ENCODE peak calls at places on chromosomes 6 and 20, in eight cellular contexts. A is heart left ventricle, R is H7, E is adrenal gland, L is H1, B is astrocyte of the cerebellum, X is GM12878, U is mucosa of descending colon. G is an unnamed sample.

GRCh38 chr6:114364295-114364694 is 21.5 kb upstream of the HS3ST5 start:
- DNase-seq in A (no peak), R (no peak), E (no peak), L (no peak), B (peak), X (no peak), U (no peak), G (no peak)

GRCh38 chr20:59042151-59042795 is at the start of gene PRELID3B:
- DNase-seq in A (no peak), R (peak), E (peak), L (no peak), B (no peak), X (no peak), U (peak), G (no peak)

GRCh38 chr6:110190726-110191125 is 10.5 kb downstream of the CDC40 start:
- DNase-seq in A (no peak), R (no peak), E (no peak), L (no peak), B (no peak), X (no peak), U (no peak), G (no peak)

GRCh38 chr6:137401058-137401457 is 93.1 kb downstream of the OLIG3 start:
- DNase-seq in A (no peak), R (no peak), E (no peak), L (no peak), B (no peak), X (no peak), U (no peak), G (no peak)

GRCh38 chr20:33993800-33994623 is at the start of gene RALY:
- DNase-seq in A (peak), R (peak), E (peak), L (peak), B (peak), X (no peak), U (peak), G (no peak)

GRCh38 chr6:136873733-136874132 is 48.4 kb upstream of the SLC35D3 start:
- DNase-seq in A (no peak), R (no peak), E (no peak), L (no peak), B (no peak), X (no peak), U (no peak), G (no peak)

GRCh38 chr6:43060034-43060754 is 763 bp downstream of the KLC4 start:
- DNase-seq in A (no peak), R (peak), E (peak), L (no peak), B (no peak), X (no peak), U (peak), G (no peak)

GRCh38 chr6:31721351-31722020 is at the start of gene LY6G6C:
- DNase-seq in A (no peak), R (no peak), E (no peak), L (no peak), B (no peak), X (no peak), U (no peak), G (no peak)

GRCh38 chr6:35018746-35019145 is 122.4 kb downstream of the TCP11 start:
- DNase-seq in A (no peak), R (no peak), E (no peak), L (no peak), B (no peak), X (no peak), U (no peak), G (no peak)

GRCh38 chr6:88513920-88514319 is 347.8 kb upstream of the CNR1 start:
- DNase-seq in A (no peak), R (no peak), E (no peak), L (peak), B (no peak), X (no peak), U (no peak), G (no peak)

GRCh38 chr6:87473419-87473903 is 687 bp downstream of the SLC35A1 start:
- DNase-seq in A (no peak), R (no peak), E (peak), L (no peak), B (peak), X (peak), U (peak), G (no peak)

GRCh38 chr6:163707385-163708355 is 293.2 kb downstream of the QKI start:
- DNase-seq in A (no peak), R (peak), E (no peak), L (no peak), B (no peak), X (no peak), U (no peak), G (no peak)

GRCh38 chr20:36754656-36755222 is 8.8 kb upstream of the NDRG3 start:
- DNase-seq in A (no peak), R (peak), E (peak), L (peak), B (peak), X (no peak), U (peak), G (no peak)

GRCh38 chr20:33945391-33946079 is 48.2 kb upstream of the RALY start:
- DNase-seq in A (no peak), R (no peak), E (no peak), L (no peak), B (no peak), X (no peak), U (no peak), G (no peak)

GRCh38 chr6:156886409-156886808 is 109.2 kb downstream of the ARID1B start:
- DNase-seq in A (no peak), R (no peak), E (peak), L (no peak), B (no peak), X (no peak), U (no peak), G (no peak)

GRCh38 chr6:5744497-5744896 is 262.2 kb downstream of the NRN1 start:
- DNase-seq in A (no peak), R (no peak), E (no peak), L (no peak), B (no peak), X (no peak), U (peak), G (no peak)

GRCh38 chr20:34222208-34222607 is 19.0 kb upstream of the ASIP start:
- DNase-seq in A (no peak), R (no peak), E (no peak), L (no peak), B (peak), X (no peak), U (peak), G (no peak)

GRCh38 chr20:12967932-12968331 is 40.8 kb upstream of the SPTLC3 start:
- DNase-seq in A (no peak), R (no peak), E (no peak), L (no peak), B (no peak), X (no peak), U (no peak), G (no peak)

GRCh38 chr6:45472383-45472782 is 94.6 kb upstream of the SUPT3H start:
- DNase-seq in A (no peak), R (no peak), E (peak), L (no peak), B (peak), X (no peak), U (no peak), G (no peak)

GRCh38 chr6:38572186-38572813 is 67.4 kb downstream of the BTBD9 start:
- DNase-seq in A (no peak), R (no peak), E (no peak), L (no peak), B (no peak), X (peak), U (no peak), G (no peak)

GRCh38 chr6:117205876-117206275 is 59.5 kb upstream of the VGLL2 start:
- DNase-seq in A (no peak), R (no peak), E (no peak), L (no peak), B (no peak), X (no peak), U (no peak), G (no peak)
- H3K4me3 ChIP-seq in A (no peak), R (no peak), E (no peak), L (no peak), B (no peak), X (no peak), U (no peak), G (no peak)

GRCh38 chr20:56360133-56360898 is 1.5 kb downstream of the FAM210B start:
- DNase-seq in A (no peak), R (no peak), E (peak), L (no peak), B (no peak), X (no peak), U (no peak), G (no peak)

GRCh38 chr20:56360899-56361199 is 2.1 kb downstream of the FAM210B start:
- DNase-seq in A (no peak), R (no peak), E (no peak), L (no peak), B (no peak), X (no peak), U (no peak), G (no peak)

GRCh38 chr20:56358070-56358469 is 704 bp upstream of the FAM210B start:
- DNase-seq in A (no peak), R (no peak), E (no peak), L (no peak), B (no peak), X (no peak), U (no peak), G (no peak)

GRCh38 chr20:56359212-56360132 is 698 bp downstream of the FAM210B start:
- DNase-seq in A (peak), R (peak), E (peak), L (peak), B (peak), X (no peak), U (peak), G (no peak)

GRCh38 chr20:56358600-56359211 is at the start of gene FAM210B:
- DNase-seq in A (peak), R (peak), E (peak), L (peak), B (peak), X (no peak), U (peak), G (peak)
- H3K4me3 ChIP-seq in A (peak), R (peak), E (peak), L (peak), B (peak), X (peak), U (peak), G (peak)

DNA sequence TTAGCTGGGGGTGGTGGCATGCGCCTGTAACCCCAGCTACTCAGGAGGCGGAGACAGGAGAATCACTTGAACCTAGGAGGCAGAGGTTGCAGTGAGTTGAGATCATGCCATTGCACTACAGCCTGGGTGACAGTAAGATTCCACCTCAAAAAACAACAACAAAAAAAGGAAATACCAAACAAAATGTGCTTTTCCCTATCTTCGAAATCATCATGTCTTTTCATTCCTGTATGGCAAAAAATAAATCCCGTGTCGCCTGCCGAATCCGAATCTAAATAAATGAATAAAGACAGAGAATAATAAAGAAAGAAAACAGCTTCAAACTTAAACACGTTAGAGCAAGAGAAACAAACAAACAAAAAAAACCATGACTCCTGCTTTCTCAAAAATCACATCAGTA is 11.8 kb downstream of the B4GALT5 start:
- DNase-seq in A (no peak), R (no peak), E (no peak), L (no peak), B (no peak), X (no peak), U (no peak), G (no peak)
- H3K4me3 ChIP-seq in A (no peak), R (no peak), E (no peak), L (no peak), B (no peak), X (no peak), U (no peak), G (no peak)

GRCh38 chr6:28782113-28782673 is 141.6 kb downstream of the TRIM27 start:
- DNase-seq in A (no peak), R (no peak), E (no peak), L (no peak), B (no peak), X (no peak), U (no peak), G (no peak)
- H3K4me3 ChIP-seq in A (no peak), R (no peak), E (no peak), L (no peak), B (no peak), X (no peak), U (no peak), G (no peak)

G was measured in iPS DF 6.9.